ENCODE peak calls at places on chromosomes 2 and 18, in nine cellular contexts. One of them, this sample, is unnamed.

GRCh38 chr18:67553471-67553870 is 37.0 kb upstream of the DSEL start:
- DNase-seq in stomach: no peak
- DNase-seq in RWPE1: no peak
- DNase-seq in lung: no peak
- DNase-seq in kidney: no peak
- DNase-seq in foreskin fibroblast: no peak
- DNase-seq in RWPE2: no peak
- DNase-seq in GM12865: no peak
- DNase-seq in PC-3: no peak
- DNase-seq in this sample: no peak

GRCh38 chr2:8319219-8319618 is 362.6 kb upstream of the ID2 start:
- DNase-seq in RWPE2: no peak
- DNase-seq in GM12865: no peak
- DNase-seq in kidney: no peak
- DNase-seq in PC-3: peak
- DNase-seq in stomach: no peak
- DNase-seq in RWPE1: peak
- DNase-seq in lung: no peak
- DNase-seq in foreskin fibroblast: no peak
- DNase-seq in this sample: no peak

GRCh38 chr2:3584076-3584475 is 9.0 kb downstream of the RPS7 start:
- DNase-seq in RWPE1: no peak
- DNase-seq in stomach: no peak
- DNase-seq in foreskin fibroblast: no peak
- DNase-seq in RWPE2: no peak
- DNase-seq in PC-3: no peak
- DNase-seq in GM12865: no peak
- DNase-seq in lung: no peak
- DNase-seq in kidney: no peak
- DNase-seq in this sample: no peak

GRCh38 chr2:145060876-145061275 is 541.0 kb upstream of the ZEB2 start:
- DNase-seq in RWPE2: peak
- DNase-seq in lung: no peak
- DNase-seq in stomach: no peak
- DNase-seq in foreskin fibroblast: no peak
- DNase-seq in GM12865: no peak
- DNase-seq in kidney: no peak
- DNase-seq in RWPE1: peak
- DNase-seq in PC-3: peak
- DNase-seq in this sample: no peak

GRCh38 chr18:58269931-58270330 is 225.9 kb downstream of the NEDD4L start:
- DNase-seq in RWPE1: peak
- DNase-seq in kidney: no peak
- DNase-seq in stomach: peak
- DNase-seq in foreskin fibroblast: no peak
- DNase-seq in RWPE2: no peak
- DNase-seq in GM12865: no peak
- DNase-seq in lung: peak
- DNase-seq in PC-3: peak
- DNase-seq in this sample: no peak

GRCh38 chr18:45678850-45679249 is 45.1 kb upstream of the SLC14A1 start:
- DNase-seq in lung: no peak
- DNase-seq in GM12865: no peak
- DNase-seq in stomach: no peak
- DNase-seq in kidney: no peak
- DNase-seq in RWPE2: no peak
- DNase-seq in PC-3: no peak
- DNase-seq in RWPE1: no peak
- DNase-seq in foreskin fibroblast: no peak
- DNase-seq in this sample: no peak

GRCh38 chr2:230521386-230521785 is 105.4 kb downstream of the SP100 start:
- DNase-seq in GM12865: no peak
- DNase-seq in foreskin fibroblast: no peak
- DNase-seq in RWPE1: no peak
- DNase-seq in kidney: no peak
- DNase-seq in RWPE2: no peak
- DNase-seq in lung: no peak
- DNase-seq in PC-3: no peak
- DNase-seq in stomach: no peak
- DNase-seq in this sample: no peak

GRCh38 chr2:35080231-35080905 is 1275.2 kb upstream of the CRIM1 start:
- DNase-seq in foreskin fibroblast: no peak
- DNase-seq in GM12865: no peak
- DNase-seq in kidney: no peak
- DNase-seq in lung: no peak
- DNase-seq in RWPE1: no peak
- DNase-seq in RWPE2: no peak
- DNase-seq in stomach: no peak
- DNase-seq in PC-3: peak
- DNase-seq in this sample: no peak

GRCh38 chr2:127634066-127634617 is 11.8 kb upstream of the GPR17 start:
- DNase-seq in GM12865: no peak
- DNase-seq in stomach: no peak
- DNase-seq in foreskin fibroblast: no peak
- DNase-seq in kidney: no peak
- DNase-seq in lung: no peak
- DNase-seq in PC-3: no peak
- DNase-seq in RWPE1: no peak
- DNase-seq in RWPE2: no peak
- DNase-seq in this sample: no peak

GRCh38 chr2:42834161-42834560 is 41.8 kb upstream of the HAAO start:
- DNase-seq in lung: no peak
- DNase-seq in stomach: no peak
- DNase-seq in PC-3: no peak
- DNase-seq in RWPE1: no peak
- DNase-seq in foreskin fibroblast: no peak
- DNase-seq in GM12865: no peak
- DNase-seq in RWPE2: no peak
- DNase-seq in kidney: no peak
- DNase-seq in this sample: no peak

GRCh38 chr2:60530228-60530627 is 23.2 kb downstream of the BCL11A start:
- DNase-seq in RWPE2: no peak
- DNase-seq in stomach: peak
- DNase-seq in foreskin fibroblast: no peak
- DNase-seq in lung: no peak
- DNase-seq in kidney: no peak
- DNase-seq in PC-3: no peak
- DNase-seq in GM12865: no peak
- DNase-seq in RWPE1: peak
- DNase-seq in this sample: no peak

DNA sequence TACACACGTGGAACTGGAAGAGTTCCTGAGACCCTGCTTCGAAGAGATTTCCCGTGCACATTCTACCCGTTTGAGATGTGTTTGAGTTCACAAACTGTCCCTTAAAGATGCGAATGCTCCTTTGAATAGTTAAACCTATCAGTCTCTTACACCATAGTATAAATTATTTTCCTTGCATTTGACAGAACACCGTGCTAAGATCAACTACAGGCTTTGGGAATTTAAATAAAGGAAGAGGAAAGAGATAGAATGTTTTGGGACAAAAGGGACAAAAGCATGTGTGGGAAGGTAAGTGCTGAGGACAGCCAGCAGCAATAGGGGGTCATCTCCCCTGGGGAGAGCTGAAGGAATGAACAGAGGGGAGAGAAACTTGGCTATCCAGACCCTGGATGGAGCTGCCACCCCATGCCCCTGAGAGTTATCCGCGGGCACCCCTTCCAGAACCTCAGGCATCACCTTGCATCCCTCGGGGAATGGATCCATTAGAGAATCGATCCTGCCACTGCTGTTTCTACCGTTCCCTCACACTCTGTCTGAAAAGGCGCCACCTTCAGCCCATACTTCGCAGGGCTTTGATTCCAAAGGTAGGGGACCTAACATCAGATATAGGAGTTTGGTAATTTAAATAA is 890 bp upstream of the ADCY3 start:
- DNase-seq in stomach: no peak
- DNase-seq in foreskin fibroblast: no peak
- DNase-seq in RWPE1: no peak
- DNase-seq in RWPE2: no peak
- DNase-seq in PC-3: peak
- DNase-seq in kidney: no peak
- DNase-seq in lung: no peak
- DNase-seq in GM12865: peak
- DNase-seq in this sample: no peak
- TF ChIP-seq CTCF in stomach: no peak
- TF ChIP-seq CTCF in foreskin fibroblast: peak
- TF ChIP-seq CTCF in RWPE1: peak
- TF ChIP-seq CTCF in RWPE2: peak
- TF ChIP-seq CTCF in PC-3: peak
- TF ChIP-seq CTCF in kidney: no peak
- TF ChIP-seq CTCF in lung: no peak
- TF ChIP-seq CTCF in GM12865: peak
- TF ChIP-seq CTCF in this sample: no peak

GRCh38 chr2:224429441-224429810 is 27.5 kb upstream of the FAM124B start:
- DNase-seq in foreskin fibroblast: no peak
- DNase-seq in lung: no peak
- DNase-seq in RWPE1: no peak
- DNase-seq in kidney: no peak
- DNase-seq in stomach: no peak
- DNase-seq in PC-3: no peak
- DNase-seq in GM12865: no peak
- DNase-seq in RWPE2: no peak
- DNase-seq in this sample: no peak

GRCh38 chr2:224434618-224435017 is 32.7 kb upstream of the FAM124B start:
- DNase-seq in stomach: no peak
- DNase-seq in foreskin fibroblast: no peak
- DNase-seq in GM12865: no peak
- DNase-seq in lung: no peak
- DNase-seq in PC-3: no peak
- DNase-seq in kidney: no peak
- DNase-seq in RWPE2: no peak
- DNase-seq in RWPE1: no peak
- DNase-seq in this sample: no peak

GRCh38 chr2:224436634-224437033 is 34.7 kb upstream of the FAM124B start:
- DNase-seq in lung: no peak
- DNase-seq in foreskin fibroblast: no peak
- DNase-seq in RWPE1: peak
- DNase-seq in GM12865: no peak
- DNase-seq in kidney: no peak
- DNase-seq in PC-3: peak
- DNase-seq in RWPE2: no peak
- DNase-seq in stomach: no peak
- DNase-seq in this sample: no peak

GRCh38 chr2:224432003-224432574 is 30.2 kb upstream of the FAM124B start:
- DNase-seq in RWPE1: no peak
- DNase-seq in PC-3: no peak
- DNase-seq in stomach: no peak
- DNase-seq in foreskin fibroblast: no peak
- DNase-seq in GM12865: no peak
- DNase-seq in lung: no peak
- DNase-seq in kidney: no peak
- DNase-seq in RWPE2: no peak
- DNase-seq in this sample: no peak

GRCh38 chr2:224433442-224433841 is 31.5 kb upstream of the FAM124B start:
- DNase-seq in stomach: no peak
- DNase-seq in kidney: no peak
- DNase-seq in foreskin fibroblast: no peak
- DNase-seq in PC-3: no peak
- DNase-seq in RWPE2: no peak
- DNase-seq in RWPE1: no peak
- DNase-seq in lung: no peak
- DNase-seq in GM12865: no peak
- DNase-seq in this sample: no peak
- TF ChIP-seq CTCF in stomach: no peak
- TF ChIP-seq CTCF in kidney: no peak
- TF ChIP-seq CTCF in foreskin fibroblast: no peak
- TF ChIP-seq CTCF in PC-3: no peak
- TF ChIP-seq CTCF in RWPE2: no peak
- TF ChIP-seq CTCF in RWPE1: no peak
- TF ChIP-seq CTCF in lung: no peak
- TF ChIP-seq CTCF in GM12865: no peak
- TF ChIP-seq CTCF in this sample: no peak

DNA sequence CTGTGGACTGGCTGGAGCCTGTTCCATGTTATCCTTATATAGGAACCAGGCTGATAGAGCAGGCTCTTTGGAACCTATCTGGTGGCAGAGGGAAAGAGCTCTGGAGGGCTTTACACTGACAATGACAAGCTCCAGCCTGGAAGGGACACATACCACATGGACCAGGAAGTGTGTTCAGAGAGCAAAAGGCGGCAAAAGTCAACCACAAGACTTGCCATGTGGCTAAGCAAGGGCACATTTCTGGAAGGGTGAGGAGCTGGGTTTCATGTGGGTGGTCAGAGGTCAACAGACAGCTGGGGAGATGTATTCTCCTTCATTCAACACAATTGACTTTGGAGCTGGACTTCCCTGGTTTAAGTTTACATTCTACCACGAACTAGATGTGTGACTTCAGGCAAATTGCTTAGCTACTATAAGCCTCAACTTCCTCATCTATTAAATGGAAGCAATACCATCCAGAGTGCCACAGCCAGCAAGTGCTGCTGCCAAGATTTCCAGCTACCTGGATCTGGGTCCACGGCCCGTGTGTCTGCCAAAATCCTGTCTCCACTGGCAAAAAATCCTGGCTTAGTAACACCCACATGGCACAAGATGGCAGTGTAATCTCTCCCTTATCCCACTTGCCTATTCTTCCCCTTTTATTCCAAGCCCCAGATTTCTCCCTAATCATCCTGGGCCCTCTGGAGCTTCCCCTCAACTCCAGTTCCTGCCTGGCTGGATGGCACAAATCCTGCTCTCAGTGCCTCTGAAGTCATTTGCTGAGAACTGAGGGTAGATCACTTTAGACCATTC is 325.3 kb downstream of the DYSF start:
- DNase-seq in lung: no peak
- DNase-seq in RWPE2: no peak
- DNase-seq in foreskin fibroblast: no peak
- DNase-seq in PC-3: peak
- DNase-seq in stomach: no peak
- DNase-seq in GM12865: no peak
- DNase-seq in RWPE1: no peak
- DNase-seq in kidney: no peak
- DNase-seq in this sample: no peak
- TF ChIP-seq CTCF in lung: no peak
- TF ChIP-seq CTCF in RWPE2: peak
- TF ChIP-seq CTCF in foreskin fibroblast: peak
- TF ChIP-seq CTCF in PC-3: peak
- TF ChIP-seq CTCF in stomach: no peak
- TF ChIP-seq CTCF in GM12865: no peak
- TF ChIP-seq CTCF in RWPE1: no peak
- TF ChIP-seq CTCF in kidney: no peak
- TF ChIP-seq CTCF in this sample: no peak

DNA sequence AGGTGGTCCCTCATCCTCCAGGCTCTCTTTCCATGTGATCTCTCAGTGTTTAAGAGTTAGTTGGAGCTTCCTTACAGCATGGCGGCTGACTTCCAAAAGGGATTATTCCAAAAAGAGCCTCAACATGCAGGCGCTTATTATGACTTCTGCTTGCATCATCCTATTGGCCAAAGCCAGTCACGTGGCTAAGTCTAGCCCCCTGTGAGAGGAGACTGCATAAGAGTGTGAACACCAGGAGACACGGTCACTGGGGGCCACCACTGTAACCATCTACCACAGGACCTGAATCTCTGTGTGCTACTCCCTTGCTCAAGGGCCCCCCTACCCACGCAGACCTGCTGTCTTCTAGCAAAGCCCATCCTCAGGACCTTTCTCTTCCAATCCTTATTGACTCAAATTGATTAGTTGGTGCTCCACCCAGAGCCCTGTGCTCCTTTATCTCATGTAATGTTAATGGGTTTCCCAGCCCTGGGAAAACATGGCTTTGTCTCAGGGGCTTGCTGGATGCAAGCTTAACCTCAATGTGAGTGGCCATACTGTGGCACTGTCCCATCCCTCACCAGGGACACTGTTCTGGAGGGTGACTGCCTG is 4.0 kb downstream of the IL1RN start:
- DNase-seq in lung: no peak
- DNase-seq in kidney: no peak
- DNase-seq in foreskin fibroblast: no peak
- DNase-seq in stomach: no peak
- DNase-seq in RWPE1: no peak
- DNase-seq in GM12865: no peak
- DNase-seq in RWPE2: no peak
- DNase-seq in PC-3: no peak
- DNase-seq in this sample: no peak
- TF ChIP-seq CTCF in lung: no peak
- TF ChIP-seq CTCF in kidney: no peak
- TF ChIP-seq CTCF in foreskin fibroblast: no peak
- TF ChIP-seq CTCF in stomach: no peak
- TF ChIP-seq CTCF in RWPE1: no peak
- TF ChIP-seq CTCF in GM12865: no peak
- TF ChIP-seq CTCF in RWPE2: no peak
- TF ChIP-seq CTCF in PC-3: no peak
- TF ChIP-seq CTCF in this sample: no peak

This sample was measured in endothelial cell.